ENCODE peak calls at places on chromosome 12, in eight cellular contexts. H is NCI-H2029 treated with DMSO at 0.1 percent for 48 hours; G is stimulated activated effector memory CD8-positive, alpha-beta T cell treated with anti-CD3 and anti-CD28 coated beads, Interleukin-12 subunit alpha, Interleukin-12 subunit beta, amount 100 ng/mL, for 72 hours; N is tibial nerve; K is HuH-7.5; U is activated T-cell treated with anti-CD3 and anti-CD28 coated beads, Interleukin-2, amount 50 U/mL, for 48 hours; Q is activated CD4-positive, alpha-beta T cell treated with anti-CD3 and anti-CD28 coated beads for 36 hours; P is epithelial cell of esophagus. X is an unnamed sample.

GRCh38 chr12:115213118-115213517 is 529.1 kb upstream of the TBX3 start:
- DNase-seq in H (no peak), G (no peak), N (no peak), K (no peak), U (no peak), Q (no peak), P (no peak), X (no peak)

GRCh38 chr12:25829192-25829591 is 129.3 kb upstream of the RASSF8 start:
- DNase-seq in H (no peak), G (no peak), N (no peak), K (no peak), U (no peak), Q (no peak), P (peak), X (no peak)

GRCh38 chr12:54173066-54173726 is 15.6 kb downstream of the SMUG1 start:
- DNase-seq in H (no peak), G (peak), N (no peak), K (peak), U (peak), Q (peak), P (peak), X (peak)

GRCh38 chr12:28955921-28956320 is 193.2 kb upstream of the FAR2 start:
- DNase-seq in H (no peak), G (no peak), N (no peak), K (no peak), U (no peak), Q (no peak), P (no peak), X (no peak)

GRCh38 chr12:85157023-85157626 is 121.0 kb downstream of the LRRIQ1 start:
- DNase-seq in H (no peak), G (no peak), N (no peak), K (no peak), U (no peak), Q (no peak), P (no peak), X (no peak)

GRCh38 chr12:103590271-103590670 is 3.2 kb downstream of the STAB2 start:
- DNase-seq in H (no peak), G (no peak), N (no peak), K (no peak), U (no peak), Q (no peak), P (no peak), X (no peak)

GRCh38 chr12:25743679-25744078 is 190.6 kb upstream of the LMNTD1 start:
- DNase-seq in H (no peak), G (no peak), N (no peak), K (no peak), U (no peak), Q (no peak), P (no peak), X (no peak)

GRCh38 chr12:63302269-63302940 is 151.4 kb upstream of the AVPR1A start:
- DNase-seq in H (no peak), G (no peak), N (no peak), K (no peak), U (peak), Q (peak), P (peak), X (no peak)

GRCh38 chr12:101761347-101761746 is 22.1 kb upstream of the SYCP3 start:
- DNase-seq in H (no peak), G (no peak), N (no peak), K (no peak), U (no peak), Q (no peak), P (peak), X (no peak)

GRCh38 chr12:61894168-61894567 is 366.0 kb upstream of the USP15 start:
- DNase-seq in H (no peak), G (no peak), N (no peak), K (no peak), U (no peak), Q (no peak), P (no peak), X (no peak)

GRCh38 chr12:224330-224729 is 10.4 kb upstream of the SLC6A12 start:
- DNase-seq in H (no peak), G (no peak), N (no peak), K (no peak), U (no peak), Q (no peak), P (no peak), X (no peak)

GRCh38 chr12:57813111-57813970 is 5.2 kb downstream of the AVIL start:
- DNase-seq in H (no peak), G (no peak), N (no peak), K (no peak), U (no peak), Q (no peak), P (no peak), X (no peak)

GRCh38 chr12:113769322-113769721 is 196.8 kb downstream of the RBM19 start:
- DNase-seq in H (no peak), G (no peak), N (no peak), K (no peak), U (no peak), Q (no peak), P (no peak), X (no peak)

GRCh38 chr12:6230321-6231110 is 30.3 kb downstream of the CD9 start:
- DNase-seq in H (no peak), G (peak), N (peak), K (no peak), U (peak), Q (peak), P (peak), X (no peak)

GRCh38 chr12:92539966-92540791 is 162.6 kb upstream of the PLEKHG7 start:
- DNase-seq in H (no peak), G (no peak), N (no peak), K (no peak), U (no peak), Q (peak), P (no peak), X (no peak)

GRCh38 chr12:41983896-41984295 is 160.8 kb downstream of the GXYLT1 start:
- DNase-seq in H (peak), G (no peak), N (no peak), K (no peak), U (no peak), Q (no peak), P (no peak), X (no peak)

GRCh38 chr12:69884386-69884785 is 59.4 kb downstream of the MYRFL start:
- DNase-seq in H (peak), G (no peak), N (no peak), K (no peak), U (no peak), Q (no peak), P (no peak), X (no peak)

GRCh38 chr12:22230280-22230794 is 104.2 kb downstream of the ST8SIA1 start:
- DNase-seq in H (no peak), G (no peak), N (no peak), K (no peak), U (no peak), Q (no peak), P (peak), X (no peak)

GRCh38 chr12:123983822-123984485 is 10.9 kb downstream of the ZNF664 start:
- DNase-seq in H (no peak), G (peak), N (no peak), K (no peak), U (peak), Q (peak), P (peak), X (peak)

GRCh38 chr12:128783129-128783574 is 40.6 kb downstream of the SLC15A4 start:
- DNase-seq in H (no peak), G (peak), N (no peak), K (no peak), U (peak), Q (peak), P (no peak), X (no peak)

GRCh38 chr12:69052613-69053408 is 119.8 kb upstream of the CPM start:
- DNase-seq in H (no peak), G (peak), N (no peak), K (no peak), U (peak), Q (peak), P (peak), X (no peak)

GRCh38 chr12:66692170-66692569 is 13.3 kb upstream of the GRIP1 start:
- DNase-seq in H (no peak), G (no peak), N (no peak), K (no peak), U (no peak), Q (no peak), P (no peak), X (no peak)

GRCh38 chr12:40031965-40032364 is 73.9 kb downstream of the SLC2A13 start:
- DNase-seq in H (no peak), G (no peak), N (no peak), K (no peak), U (no peak), Q (no peak), P (no peak), X (no peak)

GRCh38 chr12:92146865-92147264 is 1.2 kb upstream of the BTG1 start:
- DNase-seq in H (no peak), G (no peak), N (no peak), K (no peak), U (no peak), Q (no peak), P (no peak), X (no peak)

GRCh38 chr12:47636908-47637780 is 68.7 kb downstream of the RPAP3 start:
- DNase-seq in H (peak), G (peak), N (no peak), K (no peak), U (peak), Q (peak), P (peak), X (no peak)

GRCh38 chr12:114400925-114401324 is 5.0 kb downstream of the TBX5 start:
- DNase-seq in H (no peak), G (no peak), N (no peak), K (no peak), U (no peak), Q (peak), P (no peak), X (no peak)

GRCh38 chr12:32734952-32735351 is 20.7 kb downstream of the YARS2 start:
- DNase-seq in H (no peak), G (no peak), N (no peak), K (no peak), U (no peak), Q (no peak), P (no peak), X (no peak)

GRCh38 chr12:46556820-46557524 is 184.4 kb upstream of the SLC38A2 start:
- DNase-seq in H (no peak), G (no peak), N (no peak), K (no peak), U (no peak), Q (peak), P (peak), X (no peak)

GRCh38 chr12:119802472-119802871 is 74.6 kb downstream of the CIT start:
- DNase-seq in H (no peak), G (no peak), N (peak), K (no peak), U (no peak), Q (no peak), P (no peak), X (no peak)

GRCh38 chr12:83161451-83161850 is 474.7 kb downstream of the TMTC2 start:
- DNase-seq in H (no peak), G (no peak), N (no peak), K (no peak), U (no peak), Q (no peak), P (peak), X (no peak)